ENCODE peak calls at places on chromosomes 5 and 9, in seven cellular contexts. I, H, K, J, U, S and Y are unnamed samples.
A peak's percentile ranks its signal among the peaks of the same experiment; 100 is the strongest.

GRCh38 chr9:115981011-115981410 is 172.6 kb upstream of the PAPPA start:
- DNase-seq in I (no peak), U (no peak), J (no peak), S (no peak), H (no peak), K (peak; percentile 81), Y (no peak)

GRCh38 chr5:151213803-151214613 is 9.9 kb downstream of the CCDC69 start:
- DNase-seq in I (peak; percentile 75), S (no peak), K (no peak), H (peak; percentile 76), J (no peak), U (no peak), Y (no peak)

GRCh38 chr9:75148551-75148950 is 60.2 kb downstream of the OSTF1 start:
- DNase-seq in H (no peak), I (no peak), K (peak; percentile 38), J (peak; percentile 88), S (no peak), U (no peak), Y (peak; percentile 26)

GRCh38 chr5:149563461-149563860 is 12.2 kb upstream of the CSNK1A1 start:
- DNase-seq in S (no peak), U (no peak), H (no peak), J (no peak), K (no peak), I (no peak), Y (no peak)

GRCh38 chr5:71748360-71748759 is 29.3 kb downstream of the CARTPT start:
- DNase-seq in I (no peak), U (no peak), H (peak; percentile 95), J (no peak), K (no peak), S (no peak), Y (no peak)

GRCh38 chr9:120571443-120572257 is 8.3 kb downstream of the CDK5RAP2 start:
- DNase-seq in U (peak; percentile 36), I (no peak), S (peak; percentile 43), K (peak; percentile 84), J (peak; percentile 49), H (no peak), Y (peak; percentile 19)

GRCh38 chr5:172141949-172142319 is 46.1 kb downstream of the STK10 start:
- DNase-seq in I (no peak), K (no peak), S (no peak), H (no peak), U (no peak), J (no peak), Y (no peak)

GRCh38 chr5:93299596-93300308 is 281.3 kb downstream of the NR2F1-AS1 start:
- DNase-seq in J (no peak), K (peak; percentile 78), S (no peak), U (no peak), H (no peak), I (no peak), Y (no peak)

GRCh38 chr5:126778675-126779403 is 1.9 kb downstream of the LMNB1 start:
- DNase-seq in S (no peak), U (no peak), J (no peak), I (no peak), K (no peak), H (no peak), Y (no peak)